ENCODE peak calls at places on chromosomes 12 and 14, in eight cellular contexts. N, Q, S, O, Z, U, V and I are unnamed samples. For H3K36me3 and H3K4me1, the result is how much of the 10 kb centered on the place peaks cover.

GRCh38 chr12:18502422-18502821 is 235.4 kb downstream of the PLCZ1 start:
- DNase-seq in N (no peak), Q (no peak), S (peak), O (no peak), Z (no peak), U (no peak), V (no peak), I (no peak)

GRCh38 chr12:30882706-30883105 is 43.8 kb upstream of the TSPAN11 start:
- DNase-seq in N (no peak), Q (no peak), S (no peak), O (no peak), Z (no peak), U (no peak), V (no peak), I (no peak)

GRCh38 chr14:101202627-101203404 is 299.3 kb upstream of the RTL1 start:
- DNase-seq in N (no peak), Q (no peak), S (no peak), O (no peak), Z (no peak), U (peak), V (no peak), I (peak)

GRCh38 chr14:87397499-87397898 is 595.5 kb downstream of the GALC start:
- DNase-seq in N (no peak), Q (no peak), S (no peak), O (no peak), Z (no peak), U (no peak), V (no peak), I (no peak)

GRCh38 chr12:69254046-69254445 is 14.7 kb downstream of the CPSF6 start:
- DNase-seq in N (no peak), Q (no peak), S (peak), O (no peak), Z (peak), U (no peak), V (peak), I (no peak)

GRCh38 chr14:96829791-96830190 is 32.6 kb downstream of the VRK1 start:
- DNase-seq in N (no peak), Q (no peak), S (no peak), O (no peak), Z (no peak), U (no peak), V (no peak), I (no peak)

GRCh38 chr12:47837190-47838171 is 17.8 kb upstream of the HDAC7 start:
- DNase-seq in N (peak), Q (peak), S (peak), O (peak), Z (peak), U (peak), V (peak), I (peak)

GRCh38 chr12:56029666-56030293 is 8.9 kb downstream of the IKZF4 start:
- DNase-seq in N (no peak), Q (no peak), S (peak), O (peak), Z (peak), U (peak), V (peak), I (no peak)

GRCh38 chr12:28497889-28498411 is 307.7 kb downstream of the CCDC91 start:
- DNase-seq in N (no peak), Q (no peak), S (no peak), O (no peak), Z (peak), U (no peak), V (no peak), I (no peak)

GRCh38 chr14:92513966-92514843 is 624 bp downstream of the RIN3 start:
- DNase-seq in N (no peak), Q (no peak), S (peak), O (peak), Z (peak), U (peak), V (peak), I (peak)

GRCh38 chr12:123227581-123228258 is 5.2 kb downstream of the MPHOSPH9 start:
- DNase-seq in N (no peak), Q (no peak), S (no peak), O (no peak), Z (no peak), U (no peak), V (no peak), I (no peak)

GRCh38 chr12:92138626-92139025 is 7.0 kb downstream of the BTG1 start:
- DNase-seq in N (no peak), Q (no peak), S (no peak), O (no peak), Z (no peak), U (no peak), V (no peak), I (no peak)

GRCh38 chr12:64669270-64669842 is 59.1 kb downstream of the RASSF3 start:
- DNase-seq in N (no peak), Q (no peak), S (peak), O (peak), Z (peak), U (peak), V (peak), I (peak)

GRCh38 chr12:47651368-47652254 is 54.2 kb downstream of the RPAP3 start:
- DNase-seq in N (no peak), Q (peak), S (peak), O (peak), Z (peak), U (peak), V (peak), I (peak)

GRCh38 chr12:96220902-96221301 is 26.7 kb downstream of the ELK3 start:
- DNase-seq in N (no peak), Q (no peak), S (no peak), O (no peak), Z (peak), U (no peak), V (no peak), I (no peak)

GRCh38 chr14:45104571-45104970 is 20.7 kb downstream of the PRPF39 start:
- DNase-seq in N (no peak), Q (no peak), S (no peak), O (no peak), Z (no peak), U (no peak), V (no peak), I (no peak)

GRCh38 chr12:128752386-128752785 is 71.4 kb downstream of the SLC15A4 start:
- DNase-seq in N (no peak), Q (no peak), S (no peak), O (no peak), Z (no peak), U (no peak), V (no peak), I (no peak)

GRCh38 chr12:91346827-91347226 is 164.2 kb upstream of the DCN start:
- DNase-seq in N (no peak), Q (no peak), S (no peak), O (no peak), Z (no peak), U (no peak), V (no peak), I (no peak)

GRCh38 chr12:82740129-82741000 is 53.7 kb downstream of the TMTC2 start:
- DNase-seq in N (no peak), Q (no peak), S (no peak), O (no peak), Z (peak), U (no peak), V (peak), I (no peak)

GRCh38 chr12:56079729-56080555 is at the start of gene ERBB3:
- DNase-seq in N (peak), Q (peak), S (peak), O (peak), Z (peak), U (peak), V (peak), I (peak)

GRCh38 chr12:31118347-31118830 is 44.7 kb downstream of the DDX11 start:
- DNase-seq in N (peak), Q (no peak), S (no peak), O (peak), Z (no peak), U (no peak), V (peak), I (no peak)

GRCh38 chr12:112535017-112535416 is 116.3 kb downstream of the PTPN11 start:
- DNase-seq in N (no peak), Q (no peak), S (no peak), O (no peak), Z (no peak), U (no peak), V (no peak), I (no peak)

GRCh38 chr14:80310950-80311349 is 99.6 kb upstream of the DIO2 start:
- DNase-seq in N (no peak), Q (no peak), S (no peak), O (no peak), Z (peak), U (no peak), V (no peak), I (no peak)

GRCh38 chr12:25276199-25276937 is 25.6 kb upstream of the KRAS start:
- DNase-seq in N (no peak), Q (peak), S (peak), O (peak), Z (peak), U (peak), V (no peak), I (no peak)

DNA sequence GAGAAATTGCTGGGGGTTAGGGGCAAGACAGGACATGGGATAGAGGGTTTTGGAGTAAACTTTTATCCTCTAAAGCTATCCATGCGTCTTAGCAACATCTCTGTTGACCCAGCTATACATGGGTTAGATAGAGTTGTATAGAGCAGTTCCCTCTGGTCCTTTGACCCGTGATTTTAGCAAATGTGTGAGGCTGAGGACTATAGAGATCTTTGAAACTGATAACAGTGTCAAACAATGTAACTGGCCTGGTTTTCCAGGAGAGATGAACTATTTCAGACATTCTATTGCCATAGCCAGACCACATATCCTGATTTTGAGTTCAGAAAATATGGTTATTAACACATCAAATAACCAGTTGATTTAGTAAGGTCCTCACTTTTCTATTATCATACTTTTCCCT is 60.4 kb downstream of the B4GALNT3 start:
- DNase-seq in N (no peak), Q (no peak), S (no peak), O (no peak), Z (no peak), U (no peak), V (no peak), I (no peak)
- TF ChIP-seq CTCF in N (no peak), Q (no peak), S (no peak), O (no peak), Z (no peak), U (no peak), V (no peak), I (no peak)

GRCh38 chr12:116015525-116015924 is 262.0 kb downstream of the MED13L start:
- DNase-seq in N (no peak), Q (no peak), S (no peak), O (no peak), Z (peak), U (no peak), V (peak), I (no peak)
- H3K36me3 ChIP-seq in N (half or more), Q (half or more), S (under half), O (under half), Z (under half), U (under half), V (under half), I (half or more)

DNA sequence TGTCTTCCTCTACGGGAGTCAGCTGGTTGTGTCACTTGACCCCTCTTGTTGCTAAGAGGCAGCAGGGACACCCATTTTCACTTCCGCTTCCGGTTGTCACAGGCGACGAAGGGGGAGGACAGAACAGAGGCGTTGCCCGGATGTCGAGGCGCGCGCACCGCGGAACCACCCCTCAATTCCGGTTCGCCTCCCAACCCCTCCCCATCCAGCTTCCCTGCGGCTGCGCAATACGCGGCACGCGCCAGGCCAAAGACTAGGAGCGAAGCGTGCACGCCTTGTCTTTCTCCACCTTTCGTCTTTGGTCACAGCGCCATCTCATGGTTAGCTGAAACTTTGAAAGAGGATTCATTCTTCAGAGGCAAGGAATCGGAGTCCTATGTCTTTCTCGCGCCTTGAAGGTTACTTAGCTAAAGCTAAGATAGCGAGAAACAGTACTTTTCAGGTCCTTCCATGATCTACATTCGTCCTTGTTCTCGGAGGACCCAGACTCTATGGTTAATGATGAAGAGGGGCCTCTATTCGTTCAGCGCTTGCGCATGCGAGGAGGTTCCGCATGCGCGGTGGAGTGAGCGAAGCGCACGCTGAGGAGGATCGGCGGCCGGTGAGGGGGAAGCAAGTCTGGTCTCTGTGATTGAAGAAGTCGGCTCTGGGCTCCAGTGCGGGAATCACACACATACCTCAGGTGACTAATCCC is at the start of the genes ATP6V1D and EIF2S1:
- DNase-seq in N (peak), Q (peak), S (peak), O (peak), Z (peak), U (peak), V (peak), I (peak)
- H3K4me1 ChIP-seq in N (half or more), Q (under half), S (under half), O (under half), Z (under half), U (under half), V (under half), I (under half)

GRCh38 chr14:63286071-63286470 is 32.7 kb downstream of the GPHB5 start:
- DNase-seq in N (no peak), Q (no peak), S (no peak), O (no peak), Z (no peak), U (no peak), V (no peak), I (no peak)
- TF ChIP-seq CTCF in N (no peak), Q (no peak), S (no peak), O (no peak), Z (no peak), U (no peak), V (no peak), I (no peak)

DNA sequence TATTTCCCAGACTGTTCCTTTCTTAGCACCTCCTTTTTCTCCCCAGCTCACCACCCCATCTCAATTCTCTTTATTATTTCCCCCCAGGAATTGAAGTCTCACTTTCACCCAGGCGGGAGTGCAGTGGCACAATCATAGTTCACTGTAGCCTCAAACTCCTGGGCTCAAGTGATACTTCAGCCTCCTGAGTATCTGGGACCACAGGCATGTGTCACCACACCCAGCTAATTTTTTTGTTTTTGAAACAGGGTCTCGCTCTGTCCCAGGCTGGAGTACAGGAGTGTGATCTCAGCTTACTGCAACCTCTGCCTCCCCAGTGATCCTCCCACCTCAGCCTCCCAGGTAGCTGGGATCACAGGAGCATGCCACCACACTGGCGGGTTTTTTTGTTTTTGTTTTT is 11.0 kb downstream of the RACGAP1 start:
- DNase-seq in N (no peak), Q (no peak), S (no peak), O (no peak), Z (no peak), U (no peak), V (no peak), I (no peak)
- H3K36me3 ChIP-seq in N (under half), Q (under half), S (under half), O (under half), Z (under half), U (under half), V (under half), I (under half)

GRCh38 chr14:95137804-95138167 is 19.5 kb downstream of the DICER1 start:
- DNase-seq in N (no peak), Q (no peak), S (peak), O (no peak), Z (no peak), U (no peak), V (no peak), I (no peak)
- H3K4me1 ChIP-seq in N (half or more), Q (under half), S (under half), O (under half), Z (under half), U (under half), V (half or more), I (half or more)

GRCh38 chr14:77458249-77458950 is 507 bp downstream of the AHSA1 start:
- DNase-seq in N (no peak), Q (no peak), S (peak), O (peak), Z (peak), U (peak), V (peak), I (no peak)

GRCh38 chr14:77455966-77456640 is 1.3 kb downstream of the VIPAS39 start:
- DNase-seq in N (no peak), Q (no peak), S (no peak), O (no peak), Z (no peak), U (no peak), V (no peak), I (no peak)

GRCh38 chr14:77459072-77459723 is 1.3 kb downstream of the AHSA1 start:
- DNase-seq in N (no peak), Q (peak), S (peak), O (peak), Z (peak), U (peak), V (peak), I (no peak)

GRCh38 chr14:77457115-77457521 is 283 bp downstream of the VIPAS39 start:
- DNase-seq in N (no peak), Q (no peak), S (no peak), O (no peak), Z (peak), U (no peak), V (no peak), I (no peak)

DNA sequence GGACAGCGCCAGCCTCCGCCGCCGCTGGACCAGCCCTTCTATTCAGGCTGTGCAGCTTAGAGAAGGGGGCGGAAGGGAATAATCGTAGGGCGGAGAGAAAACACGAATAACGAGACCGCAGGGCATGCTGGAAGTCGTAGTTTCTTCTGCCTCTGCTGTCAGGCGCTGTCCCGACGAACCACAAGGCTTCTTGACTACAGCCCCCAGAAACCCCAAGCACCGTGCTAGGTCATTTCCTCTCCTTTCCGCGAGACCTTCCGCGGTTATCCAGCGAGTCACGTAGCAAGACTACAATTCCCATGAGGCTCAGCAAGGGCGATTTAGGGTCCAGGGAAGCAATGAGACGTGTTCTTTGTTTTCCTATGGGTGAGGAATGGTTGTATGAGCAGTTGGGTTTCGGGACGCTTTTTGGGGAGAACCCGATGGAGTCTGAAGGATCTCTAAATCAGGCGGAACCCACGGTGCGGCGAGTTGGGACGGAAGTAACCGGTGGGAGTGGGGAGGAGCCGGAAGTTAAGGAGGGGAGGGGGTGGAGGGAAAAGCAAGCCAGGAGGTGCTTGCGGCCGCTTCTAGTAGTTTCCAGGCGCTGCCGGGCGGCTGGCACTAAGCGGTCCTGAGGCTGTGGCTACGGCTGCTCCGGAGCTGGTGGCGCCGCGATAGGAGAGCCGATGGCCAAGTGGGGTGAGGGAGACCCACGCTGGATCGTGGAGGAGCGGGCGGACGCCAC is at the start of the genes AHSA1 and VIPAS39:
- DNase-seq in N (peak), Q (peak), S (peak), O (peak), Z (peak), U (peak), V (peak), I (peak)
- TF ChIP-seq CTCF in N (no peak), Q (peak), S (no peak), O (no peak), Z (no peak), U (no peak), V (no peak), I (no peak)

DNA sequence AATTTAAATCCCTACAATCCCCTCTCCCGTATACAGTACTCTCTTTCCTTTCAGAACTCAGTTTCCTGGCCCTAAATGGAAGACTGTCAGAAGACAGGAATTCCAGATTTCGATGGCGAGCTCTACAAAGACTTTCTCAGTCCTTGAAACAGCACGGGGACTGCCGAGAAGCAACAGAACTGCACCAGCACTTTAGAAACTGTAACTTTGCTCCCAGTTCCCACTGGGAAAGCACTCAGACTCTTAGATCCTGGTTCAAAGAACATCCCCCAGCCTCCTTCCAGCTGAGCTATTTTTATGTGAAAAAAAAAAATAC is 1.8 kb downstream of the PXN start:
- DNase-seq in N (no peak), Q (no peak), S (no peak), O (no peak), Z (no peak), U (no peak), V (no peak), I (no peak)
- H3K36me3 ChIP-seq in N (under half), Q (under half), S (under half), O (under half), Z (under half), U (under half), V (under half), I (under half)

DNA sequence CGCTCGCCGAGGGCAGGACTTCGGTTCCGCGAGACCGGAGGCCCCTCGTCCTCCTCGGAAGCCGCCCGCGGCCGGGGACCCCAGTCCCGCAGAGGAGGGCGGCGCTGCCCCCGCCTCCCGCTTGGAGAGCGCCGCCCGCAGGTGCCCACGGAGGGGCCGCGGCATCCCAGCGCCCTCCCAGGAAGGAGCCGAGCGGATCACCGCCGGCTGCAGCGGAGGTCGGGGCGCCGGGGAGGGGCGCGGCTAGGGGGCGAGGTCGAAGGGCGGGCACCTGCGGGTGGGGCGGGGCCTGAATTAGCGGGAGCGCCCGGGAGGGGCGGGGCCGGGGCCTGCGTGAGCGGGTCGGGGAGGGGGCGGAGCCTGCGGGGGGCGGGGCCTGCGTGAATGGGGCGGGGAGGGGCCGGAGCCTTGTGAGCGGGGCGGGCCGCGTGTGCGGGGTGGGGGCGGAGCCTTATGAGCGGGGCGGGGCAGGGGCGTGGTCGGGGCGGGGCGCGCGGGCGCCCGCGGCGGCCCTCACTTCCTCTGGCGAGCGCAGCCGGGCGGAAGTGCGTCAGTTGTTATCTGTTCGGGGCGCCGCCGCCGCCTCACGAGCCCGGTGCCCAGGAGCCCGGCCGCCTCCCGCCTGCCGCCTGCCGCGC is at the start of gene FBRSL1:
- DNase-seq in N (peak), Q (peak), S (peak), O (peak), Z (peak), U (peak), V (peak), I (peak)
- H3K4me1 ChIP-seq in N (half or more), Q (under half), S (under half), O (half or more), Z (under half), U (under half), V (under half), I (under half)